ENCODE peak calls at places on chromosomes 6 and 20, in seven cellular contexts. D is type B pancreatic cell, H is neural crest cell, A is heart right ventricle, J is dorsolateral prefrontal cortex, N is fibroblast of lung, P is ovary. X is an unnamed sample.

GRCh38 chr6:169166896-169167580 is 86.6 kb downstream of the THBS2 start:
- DNase-seq in A (no peak), H (no peak), N (no peak), P (no peak), D (no peak), J (no peak), X (no peak)

GRCh38 chr6:27174958-27175357 is 72.5 kb upstream of the PRSS16 start:
- DNase-seq in H (no peak), J (no peak), N (no peak), A (no peak), P (no peak), D (no peak), X (no peak)

GRCh38 chr6:118735320-118735719 is 83.9 kb upstream of the CEP85L start:
- DNase-seq in P (no peak), H (no peak), N (peak), D (no peak), A (no peak), J (no peak), X (peak)

GRCh38 chr6:148653138-148653776 is 93.6 kb upstream of the UST start:
- DNase-seq in N (no peak), P (no peak), J (no peak), D (no peak), H (no peak), A (no peak), X (no peak)

GRCh38 chr6:1604991-1605821 is 4.5 kb upstream of the FOXC1 start:
- DNase-seq in D (no peak), J (no peak), P (no peak), N (no peak), H (no peak), A (peak), X (no peak)

GRCh38 chr6:101770116-101770515 is 376.6 kb downstream of the GRIK2 start:
- DNase-seq in A (no peak), H (no peak), D (no peak), J (no peak), P (no peak), N (no peak), X (no peak)

GRCh38 chr20:25269057-25269832 is 21.4 kb downstream of the PYGB start:
- DNase-seq in A (no peak), P (no peak), N (no peak), J (no peak), H (no peak), D (peak), X (no peak)

GRCh38 chr20:39338977-39339376 is 376.8 kb downstream of the DHX35 start:
- DNase-seq in D (no peak), P (no peak), H (no peak), A (peak), J (no peak), N (no peak), X (no peak)

GRCh38 chr20:33388268-33388667 is 13.1 kb downstream of the CDK5RAP1 start:
- DNase-seq in A (no peak), N (no peak), D (no peak), H (no peak), J (no peak), P (no peak), X (no peak)

GRCh38 chr20:61976650-61977332 is 88.9 kb downstream of the TAF4 start:
- DNase-seq in H (no peak), D (no peak), A (no peak), P (no peak), J (no peak), N (no peak), X (no peak)

GRCh38 chr6:145815351-145815772 is 767 bp upstream of the FBXO30 start:
- DNase-seq in N (peak), D (peak), A (no peak), H (no peak), J (no peak), P (no peak), X (no peak)

GRCh38 chr6:34022873-34023255 is 123.0 kb downstream of the GRM4 start:
- DNase-seq in D (no peak), P (no peak), J (no peak), A (no peak), N (no peak), H (no peak), X (no peak)

GRCh38 chr20:10842116-10842515 is 168.3 kb upstream of the JAG1 start:
- DNase-seq in A (no peak), D (no peak), N (peak), J (no peak), P (no peak), H (no peak), X (no peak)

GRCh38 chr6:149694926-149695325 is 23.0 kb downstream of the LATS1 start:
- DNase-seq in J (no peak), N (no peak), A (no peak), H (no peak), D (no peak), P (no peak), X (no peak)

GRCh38 chr6:3284436-3284876 is 25.7 kb downstream of the PSMG4 start:
- DNase-seq in N (no peak), D (no peak), A (no peak), H (no peak), J (peak), P (peak), X (no peak)

GRCh38 chr6:133890941-133891813 is 2.3 kb downstream of the TCF21 start:
- DNase-seq in N (peak), P (peak), J (no peak), D (no peak), H (peak), A (peak), X (peak)

GRCh38 chr6:28922841-28923317 is 906 bp downstream of the TRIM27 start:
- DNase-seq in J (peak), D (no peak), N (peak), P (peak), H (peak), A (no peak), X (peak)

GRCh38 chr20:62602550-62602949 is 39.8 kb upstream of the SLCO4A1 start:
- DNase-seq in D (no peak), H (no peak), P (no peak), N (no peak), A (no peak), J (no peak), X (no peak)

GRCh38 chr6:38847497-38847896 is 132.4 kb downstream of the DNAH8 start:
- DNase-seq in H (no peak), D (no peak), A (no peak), J (no peak), N (no peak), P (no peak), X (no peak)

GRCh38 chr6:3526962-3527796 is 70.3 kb upstream of the SLC22A23 start:
- DNase-seq in P (no peak), A (no peak), D (no peak), J (no peak), H (no peak), N (peak), X (peak)

GRCh38 chr20:50980851-50981713 is 22.5 kb downstream of the MOCS3 start:
- DNase-seq in H (peak), J (peak), D (no peak), A (peak), N (peak), P (peak), X (peak)

GRCh38 chr6:82953871-82954270 is 111.8 kb downstream of the UBE3D start:
- DNase-seq in H (no peak), D (no peak), N (no peak), P (no peak), A (peak), J (no peak), X (peak)

GRCh38 chr20:34938466-34939163 is 17.0 kb downstream of the GSS start:
- DNase-seq in J (no peak), D (no peak), P (no peak), N (no peak), H (no peak), A (peak), X (no peak)

GRCh38 chr20:34943808-34944568 is 11.6 kb downstream of the GSS start:
- DNase-seq in P (no peak), J (no peak), D (no peak), N (peak), A (no peak), H (no peak), X (peak)

GRCh38 chr20:34942301-34942700 is 13.3 kb downstream of the GSS start:
- DNase-seq in D (no peak), H (no peak), A (no peak), N (no peak), J (no peak), P (no peak), X (no peak)

GRCh38 chr20:34940126-34940525 is 15.5 kb downstream of the GSS start:
- DNase-seq in D (no peak), H (no peak), P (no peak), N (no peak), J (no peak), A (no peak), X (no peak)

GRCh38 chr20:34941224-34941623 is 14.4 kb downstream of the GSS start:
- DNase-seq in D (no peak), A (no peak), J (no peak), P (no peak), N (no peak), H (no peak), X (peak)
- TF ChIP-seq CTCF in D (no peak), A (no peak), J (no peak), P (no peak), N (no peak), H (no peak), X (no peak)

DNA sequence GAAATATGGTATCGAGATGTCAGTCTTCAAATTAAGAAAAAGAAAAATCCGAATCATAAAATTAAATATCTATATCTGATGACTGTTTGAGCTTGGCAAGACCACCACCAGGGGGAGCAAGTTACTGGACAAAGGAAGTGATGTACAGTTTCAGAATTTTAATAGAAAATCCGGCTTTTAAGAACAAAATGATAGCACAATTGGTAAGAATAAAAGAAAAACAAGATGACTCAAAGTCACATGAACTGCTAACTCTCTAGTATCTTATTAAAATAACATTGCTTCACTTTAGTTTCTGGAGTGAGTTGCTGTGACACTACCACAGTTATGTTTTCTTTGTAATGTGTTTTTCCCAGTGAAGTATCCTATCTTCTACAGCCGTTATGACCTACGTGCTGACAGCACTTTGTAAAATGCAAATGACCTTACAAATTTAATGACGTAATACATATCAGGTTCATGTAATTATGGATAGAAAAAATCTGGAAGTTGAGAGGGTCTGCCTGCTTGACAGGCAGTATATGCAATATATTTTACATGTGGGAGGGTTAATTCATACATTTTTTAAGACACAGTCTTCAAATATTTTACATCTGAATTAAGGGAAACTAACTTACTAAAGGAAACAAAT is 405.3 kb upstream of the HS3ST5 start:
- DNase-seq in J (peak), D (no peak), A (no peak), P (no peak), H (peak), N (peak), X (peak)
- TF ChIP-seq CTCF in J (peak), D (peak), A (peak), P (no peak), H (peak), N (peak), X (peak)

GRCh38 chr6:158867381-158868121 is 48.4 kb upstream of the EZR start:
- DNase-seq in A (no peak), H (no peak), J (no peak), D (no peak), P (no peak), N (no peak), X (no peak)

GRCh38 chr6:158870418-158870957 is 51.3 kb upstream of the EZR start:
- DNase-seq in J (no peak), A (no peak), H (no peak), D (no peak), N (no peak), P (no peak), X (no peak)

GRCh38 chr6:158869010-158869603 is 49.9 kb upstream of the EZR start:
- DNase-seq in P (no peak), N (no peak), D (no peak), J (peak), A (no peak), H (peak), X (no peak)

GRCh38 chr6:158868122-158868480 is 48.9 kb upstream of the EZR start:
- DNase-seq in N (no peak), P (no peak), J (no peak), D (no peak), A (no peak), H (no peak), X (no peak)

DNA sequence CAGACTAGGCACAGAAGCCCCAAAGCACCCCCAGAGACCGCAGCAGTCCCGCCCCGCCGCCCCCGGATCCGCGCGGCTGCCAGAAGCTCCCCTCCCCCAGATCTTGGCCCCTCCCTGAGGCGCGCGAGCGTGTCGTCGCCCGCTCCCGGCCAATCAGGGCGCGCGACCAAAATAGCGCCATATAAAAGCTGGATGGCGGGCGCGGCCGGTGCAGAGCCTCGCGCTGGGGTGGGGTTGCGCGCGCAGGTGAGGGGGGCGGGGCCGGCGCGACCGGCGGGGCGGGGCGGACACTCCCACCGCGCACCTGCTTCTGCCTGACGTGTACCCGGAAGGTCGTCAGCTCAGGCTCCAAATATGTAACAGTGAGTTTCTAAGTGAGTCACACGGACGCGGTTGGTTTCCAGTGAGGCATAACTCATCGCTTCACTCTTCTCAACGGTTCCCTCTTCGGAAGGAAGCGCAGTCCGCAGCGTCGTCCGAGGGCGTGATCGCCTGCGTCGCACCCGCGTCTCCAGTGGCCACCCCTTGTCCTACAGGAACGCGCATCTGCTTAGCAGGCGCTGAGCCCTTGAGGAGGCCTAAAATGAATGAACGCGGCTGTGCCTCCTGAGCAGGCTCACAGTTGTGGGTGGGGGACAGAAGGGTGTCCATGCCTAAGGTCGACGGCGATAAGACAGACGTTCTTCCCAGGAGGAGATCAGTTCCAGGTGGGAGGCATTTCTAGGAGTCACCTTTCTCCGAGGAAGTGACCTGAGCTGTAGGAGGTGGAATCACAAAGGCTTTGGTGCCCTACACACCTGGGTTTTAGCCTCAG is 50.6 kb upstream of the EZR start:
- DNase-seq in P (peak), A (peak), D (peak), N (peak), J (peak), H (peak), X (peak)
- TF ChIP-seq CTCF in P (no peak), A (no peak), D (peak), N (peak), J (no peak), H (peak), X (no peak)

GRCh38 chr6:109236140-109237081 is 141.1 kb downstream of the CEP57L1 start:
- DNase-seq in J (peak), P (no peak), N (no peak), A (no peak), D (no peak), H (no peak), X (no peak)
- TF ChIP-seq CTCF in J (peak), P (no peak), N (no peak), A (peak), D (peak), H (peak), X (no peak)

DNA sequence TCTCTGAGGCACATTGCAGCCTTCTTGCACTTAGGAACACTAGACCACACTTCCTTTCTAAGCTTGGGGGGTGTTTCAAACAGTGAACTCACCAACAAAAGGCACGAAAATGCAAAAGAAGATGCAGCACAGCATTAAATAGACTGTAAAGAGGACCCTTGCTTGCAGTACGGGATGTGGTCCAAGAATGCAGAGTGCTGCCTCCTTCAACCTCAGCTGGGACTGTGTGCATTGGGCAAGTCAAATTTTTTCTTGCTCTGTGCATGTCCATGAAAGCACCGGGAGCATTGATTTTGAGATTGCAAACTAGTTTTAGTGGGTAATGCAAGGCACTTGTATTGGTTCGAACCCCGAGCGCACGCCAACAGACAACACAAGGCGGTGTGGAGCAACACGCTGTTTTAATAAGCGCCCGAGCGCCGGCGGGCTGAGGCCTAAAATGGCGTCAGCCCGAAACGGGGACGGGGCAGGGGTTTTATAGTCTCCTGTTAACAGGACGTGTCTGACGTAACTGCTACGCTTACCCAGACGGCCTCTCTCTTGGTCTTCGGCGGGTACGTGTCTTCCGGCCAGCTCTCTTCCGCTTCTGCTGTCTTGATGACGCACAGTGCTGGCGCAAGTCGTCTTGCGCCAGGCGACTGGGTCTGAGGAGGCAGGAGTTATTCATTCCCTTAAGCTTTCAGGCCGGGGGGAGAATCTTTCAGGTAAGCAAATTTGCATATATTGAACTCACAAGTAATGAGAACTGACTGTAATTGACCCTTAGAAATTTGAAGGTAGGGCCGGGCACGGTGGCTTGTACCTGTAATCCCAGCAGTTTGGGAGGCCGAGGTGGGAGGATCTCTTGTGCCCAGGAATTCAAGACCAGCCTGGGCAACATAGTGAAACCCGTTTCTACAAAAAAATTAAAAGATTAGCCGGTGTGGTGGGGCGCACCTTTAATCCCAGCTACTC is 18.7 kb upstream of the ZFP64 start:
- DNase-seq in N (no peak), D (no peak), A (no peak), J (no peak), H (no peak), P (no peak), X (no peak)
- TF ChIP-seq CTCF in N (no peak), D (no peak), A (no peak), J (no peak), H (no peak), P (no peak), X (no peak)

DNA sequence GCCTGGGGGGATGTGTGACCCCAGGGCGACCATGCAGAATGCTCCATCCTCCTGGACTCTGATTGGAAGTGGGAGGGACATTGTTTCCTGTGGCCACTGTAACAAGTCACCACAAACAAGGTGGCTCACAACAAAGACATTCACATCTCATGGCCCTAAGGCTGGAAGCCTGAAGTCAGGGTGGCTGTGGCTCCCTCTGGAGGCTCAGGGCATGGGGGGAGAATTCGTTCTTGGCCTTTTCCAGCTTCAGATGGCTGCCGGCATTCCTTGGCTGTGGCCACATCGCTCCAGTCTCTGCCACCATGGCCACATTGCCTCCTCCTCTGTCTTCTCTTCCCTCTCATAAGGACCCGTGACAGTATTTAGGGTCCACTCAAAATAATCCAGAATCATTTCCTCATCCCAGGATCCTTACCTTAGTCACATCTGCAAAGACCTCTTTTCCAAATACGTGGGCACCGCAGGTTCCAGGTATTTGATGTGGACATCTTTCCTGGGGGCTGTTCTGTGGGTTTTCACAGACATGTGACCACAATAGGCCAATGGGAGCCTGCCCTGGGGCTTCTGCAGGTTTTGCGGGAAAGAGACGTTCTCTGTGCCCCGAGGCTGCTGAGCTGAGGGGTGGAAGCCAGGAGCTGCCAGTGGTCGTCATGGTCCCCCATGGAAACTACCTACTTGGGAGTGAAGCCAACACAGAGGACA is 249.3 kb downstream of the PREX1 start:
- DNase-seq in J (no peak), A (no peak), D (no peak), H (no peak), N (no peak), P (no peak), X (no peak)
- TF ChIP-seq CTCF in J (no peak), A (no peak), D (no peak), H (no peak), N (no peak), P (no peak), X (no peak)

GRCh38 chr6:19772891-19773290 is 64.3 kb upstream of the ID4 start:
- DNase-seq in H (no peak), D (no peak), A (no peak), N (no peak), J (no peak), P (no peak), X (no peak)
- TF ChIP-seq CTCF in H (peak), D (peak), A (no peak), N (no peak), J (no peak), P (no peak), X (peak)

GRCh38 chr6:119979862-119980261 is 630.3 kb upstream of the MAN1A1 start:
- DNase-seq in N (peak), H (no peak), A (no peak), D (no peak), J (no peak), P (no peak), X (peak)
- TF ChIP-seq CTCF in N (peak), H (peak), A (peak), D (peak), J (no peak), P (no peak), X (peak)

DNA sequence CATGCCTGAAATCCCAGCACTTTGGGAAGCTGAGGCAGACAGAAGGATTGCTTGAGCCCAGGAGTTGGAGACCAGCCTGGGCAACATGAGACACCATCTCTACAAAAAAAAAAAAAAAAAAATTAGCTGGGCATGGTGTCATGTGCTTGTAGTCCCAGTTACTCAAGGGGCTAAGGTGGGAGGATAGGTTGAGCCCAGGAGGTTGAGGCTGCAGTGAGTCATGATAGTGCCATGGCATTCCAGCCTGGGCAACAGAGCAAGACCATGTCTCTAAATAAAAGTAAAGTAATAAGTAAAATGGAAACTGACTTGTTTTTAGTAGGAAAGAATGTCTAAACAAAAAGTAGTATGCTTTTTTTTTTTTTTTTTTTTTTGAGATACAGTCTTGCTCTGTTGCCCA is 240.7 kb downstream of the ARID1B start:
- DNase-seq in J (no peak), N (no peak), D (no peak), P (no peak), A (no peak), H (no peak), X (peak)
- TF ChIP-seq CTCF in J (no peak), N (no peak), D (no peak), P (no peak), A (no peak), H (no peak), X (no peak)

GRCh38 chr6:4675086-4675485 is 101.1 kb upstream of the CDYL start:
- DNase-seq in P (no peak), D (peak), N (no peak), H (no peak), A (no peak), J (no peak), X (no peak)
- TF ChIP-seq CTCF in P (no peak), D (no peak), N (no peak), H (no peak), A (no peak), J (no peak), X (no peak)